ENCODE peak calls at places on chromosomes 4 and X, in four cellular contexts. One of them, this sample, is unnamed.

GRCh38 chr4:82402196-82402775 is 28.0 kb downstream of the HNRNPDL start:
- DNase-seq in hypothalamus: no peak
- DNase-seq in stimulated activated CD4-positive, alpha-beta T cell treated with anti-CD3 and anti-CD28 coated beads, TNF-alpha, amount 100 ng/mL, for 24 hours: no peak
- DNase-seq in substantia nigra: no peak
- DNase-seq in this sample: no peak

GRCh38 chr4:160129439-160129838 is 1026.6 kb downstream of the RAPGEF2 start:
- DNase-seq in hypothalamus: no peak
- DNase-seq in substantia nigra: no peak
- DNase-seq in stimulated activated CD4-positive, alpha-beta T cell treated with anti-CD3 and anti-CD28 coated beads, TNF-alpha, amount 100 ng/mL, for 24 hours: no peak
- DNase-seq in this sample: no peak

GRCh38 chrX:149845385-149845784 is 35.6 kb upstream of the MAGEA8 start:
- DNase-seq in substantia nigra: no peak
- DNase-seq in stimulated activated CD4-positive, alpha-beta T cell treated with anti-CD3 and anti-CD28 coated beads, TNF-alpha, amount 100 ng/mL, for 24 hours: no peak
- DNase-seq in hypothalamus: no peak
- DNase-seq in this sample: no peak

GRCh38 chr4:135098061-135098460 is 896.5 kb upstream of the PABPC4L start:
- DNase-seq in stimulated activated CD4-positive, alpha-beta T cell treated with anti-CD3 and anti-CD28 coated beads, TNF-alpha, amount 100 ng/mL, for 24 hours: no peak
- DNase-seq in hypothalamus: no peak
- DNase-seq in substantia nigra: no peak
- DNase-seq in this sample: no peak

GRCh38 chrX:50978920-50979660 is 68.6 kb downstream of the BMP15 start:
- DNase-seq in stimulated activated CD4-positive, alpha-beta T cell treated with anti-CD3 and anti-CD28 coated beads, TNF-alpha, amount 100 ng/mL, for 24 hours: no peak
- DNase-seq in substantia nigra: no peak
- DNase-seq in hypothalamus: no peak
- DNase-seq in this sample: no peak

GRCh38 chrX:150566734-150567182 is 1.7 kb upstream of the MTM1 start:
- DNase-seq in stimulated activated CD4-positive, alpha-beta T cell treated with anti-CD3 and anti-CD28 coated beads, TNF-alpha, amount 100 ng/mL, for 24 hours: no peak
- DNase-seq in hypothalamus: no peak
- DNase-seq in substantia nigra: no peak
- DNase-seq in this sample: no peak

GRCh38 chr4:174631901-174632758 is 109.8 kb upstream of the HPGD start:
- DNase-seq in substantia nigra: no peak
- DNase-seq in hypothalamus: no peak
- DNase-seq in stimulated activated CD4-positive, alpha-beta T cell treated with anti-CD3 and anti-CD28 coated beads, TNF-alpha, amount 100 ng/mL, for 24 hours: no peak
- DNase-seq in this sample: no peak

GRCh38 chrX:105701310-105702052 is 120.9 kb upstream of the NRK start:
- DNase-seq in hypothalamus: no peak
- DNase-seq in stimulated activated CD4-positive, alpha-beta T cell treated with anti-CD3 and anti-CD28 coated beads, TNF-alpha, amount 100 ng/mL, for 24 hours: no peak
- DNase-seq in substantia nigra: no peak
- DNase-seq in this sample: no peak

GRCh38 chrX:24148535-24149345 is 789 bp upstream of the ZFX start:
- DNase-seq in stimulated activated CD4-positive, alpha-beta T cell treated with anti-CD3 and anti-CD28 coated beads, TNF-alpha, amount 100 ng/mL, for 24 hours: no peak
- DNase-seq in substantia nigra: peak; percentile 71
- DNase-seq in hypothalamus: no peak
- DNase-seq in this sample: no peak

GRCh38 chr4:158729716-158730559 is 6.7 kb upstream of the PPID start:
- DNase-seq in substantia nigra: peak; percentile 58
- DNase-seq in hypothalamus: peak; percentile 4
- DNase-seq in stimulated activated CD4-positive, alpha-beta T cell treated with anti-CD3 and anti-CD28 coated beads, TNF-alpha, amount 100 ng/mL, for 24 hours: no peak
- DNase-seq in this sample: peak; percentile 63

GRCh38 chrX:126929071-126929470 is 109.5 kb downstream of the PRR32 start:
- DNase-seq in hypothalamus: no peak
- DNase-seq in substantia nigra: no peak
- DNase-seq in stimulated activated CD4-positive, alpha-beta T cell treated with anti-CD3 and anti-CD28 coated beads, TNF-alpha, amount 100 ng/mL, for 24 hours: no peak
- DNase-seq in this sample: no peak

GRCh38 chr4:54382623-54383022 is 153.5 kb downstream of the PDGFRA start:
- DNase-seq in substantia nigra: no peak
- DNase-seq in hypothalamus: no peak
- DNase-seq in stimulated activated CD4-positive, alpha-beta T cell treated with anti-CD3 and anti-CD28 coated beads, TNF-alpha, amount 100 ng/mL, for 24 hours: no peak
- DNase-seq in this sample: no peak

GRCh38 chr4:139242511-139243051 is 37.4 kb downstream of the MGARP start:
- DNase-seq in stimulated activated CD4-positive, alpha-beta T cell treated with anti-CD3 and anti-CD28 coated beads, TNF-alpha, amount 100 ng/mL, for 24 hours: no peak
- DNase-seq in substantia nigra: no peak
- DNase-seq in hypothalamus: no peak
- DNase-seq in this sample: no peak

GRCh38 chrX:53088136-53088974 is 5.6 kb upstream of the KANTR start:
- DNase-seq in stimulated activated CD4-positive, alpha-beta T cell treated with anti-CD3 and anti-CD28 coated beads, TNF-alpha, amount 100 ng/mL, for 24 hours: peak; percentile 64
- DNase-seq in substantia nigra: peak; percentile 32
- DNase-seq in hypothalamus: peak; percentile 17
- DNase-seq in this sample: peak; percentile 22

GRCh38 chrX:119226431-119226830 is 9.7 kb upstream of the PGRMC1 start:
- DNase-seq in stimulated activated CD4-positive, alpha-beta T cell treated with anti-CD3 and anti-CD28 coated beads, TNF-alpha, amount 100 ng/mL, for 24 hours: no peak
- DNase-seq in hypothalamus: no peak
- DNase-seq in substantia nigra: no peak
- DNase-seq in this sample: no peak

GRCh38 chrX:69297521-69297920 is 132.3 kb upstream of the PJA1 start:
- DNase-seq in hypothalamus: no peak
- DNase-seq in stimulated activated CD4-positive, alpha-beta T cell treated with anti-CD3 and anti-CD28 coated beads, TNF-alpha, amount 100 ng/mL, for 24 hours: no peak
- DNase-seq in substantia nigra: no peak
- DNase-seq in this sample: no peak

GRCh38 chr4:153676491-153676890 is 7.6 kb upstream of the TLR2 start:
- DNase-seq in stimulated activated CD4-positive, alpha-beta T cell treated with anti-CD3 and anti-CD28 coated beads, TNF-alpha, amount 100 ng/mL, for 24 hours: no peak
- DNase-seq in hypothalamus: no peak
- DNase-seq in substantia nigra: no peak
- DNase-seq in this sample: no peak

GRCh38 chrX:100216083-100216482 is 194.0 kb downstream of the PCDH19 start:
- DNase-seq in stimulated activated CD4-positive, alpha-beta T cell treated with anti-CD3 and anti-CD28 coated beads, TNF-alpha, amount 100 ng/mL, for 24 hours: no peak
- DNase-seq in substantia nigra: no peak
- DNase-seq in hypothalamus: no peak
- DNase-seq in this sample: no peak

GRCh38 chrX:19846995-19847790 is 40.2 kb downstream of the SH3KBP1 start:
- DNase-seq in hypothalamus: no peak
- DNase-seq in stimulated activated CD4-positive, alpha-beta T cell treated with anti-CD3 and anti-CD28 coated beads, TNF-alpha, amount 100 ng/mL, for 24 hours: no peak
- DNase-seq in substantia nigra: no peak
- DNase-seq in this sample: no peak

GRCh38 chrX:71545364-71545763 is 12.5 kb downstream of the OGT start:
- DNase-seq in stimulated activated CD4-positive, alpha-beta T cell treated with anti-CD3 and anti-CD28 coated beads, TNF-alpha, amount 100 ng/mL, for 24 hours: no peak
- DNase-seq in hypothalamus: no peak
- DNase-seq in substantia nigra: no peak
- DNase-seq in this sample: no peak

GRCh38 chrX:120380699-120381098 is 18.8 kb downstream of the ATP1B4 start:
- DNase-seq in stimulated activated CD4-positive, alpha-beta T cell treated with anti-CD3 and anti-CD28 coated beads, TNF-alpha, amount 100 ng/mL, for 24 hours: no peak
- DNase-seq in hypothalamus: no peak
- DNase-seq in substantia nigra: no peak
- DNase-seq in this sample: no peak

GRCh38 chr4:4574792-4575191 is 32.9 kb upstream of the STX18 start:
- DNase-seq in stimulated activated CD4-positive, alpha-beta T cell treated with anti-CD3 and anti-CD28 coated beads, TNF-alpha, amount 100 ng/mL, for 24 hours: no peak
- DNase-seq in substantia nigra: peak; percentile 5
- DNase-seq in hypothalamus: no peak
- DNase-seq in this sample: peak; percentile 16

GRCh38 chr4:11397146-11397545 is 31.5 kb downstream of the HS3ST1 start:
- DNase-seq in substantia nigra: no peak
- DNase-seq in hypothalamus: no peak
- DNase-seq in stimulated activated CD4-positive, alpha-beta T cell treated with anti-CD3 and anti-CD28 coated beads, TNF-alpha, amount 100 ng/mL, for 24 hours: no peak
- DNase-seq in this sample: no peak

GRCh38 chr4:131509521-131509920 is 1639.6 kb upstream of the PCDH10 start:
- DNase-seq in hypothalamus: no peak
- DNase-seq in stimulated activated CD4-positive, alpha-beta T cell treated with anti-CD3 and anti-CD28 coated beads, TNF-alpha, amount 100 ng/mL, for 24 hours: no peak
- DNase-seq in substantia nigra: no peak
- DNase-seq in this sample: no peak

GRCh38 chr4:104811727-104812126 is 317.0 kb upstream of the CXXC4 start:
- DNase-seq in substantia nigra: no peak
- DNase-seq in hypothalamus: no peak
- DNase-seq in stimulated activated CD4-positive, alpha-beta T cell treated with anti-CD3 and anti-CD28 coated beads, TNF-alpha, amount 100 ng/mL, for 24 hours: no peak
- DNase-seq in this sample: no peak

GRCh38 chr4:112515278-112516075 is 503 bp downstream of the NEUROG2 start:
- DNase-seq in stimulated activated CD4-positive, alpha-beta T cell treated with anti-CD3 and anti-CD28 coated beads, TNF-alpha, amount 100 ng/mL, for 24 hours: no peak
- DNase-seq in hypothalamus: no peak
- DNase-seq in substantia nigra: no peak
- DNase-seq in this sample: no peak

GRCh38 chrX:53678667-53679066 is 7.9 kb downstream of the HUWE1 start:
- DNase-seq in stimulated activated CD4-positive, alpha-beta T cell treated with anti-CD3 and anti-CD28 coated beads, TNF-alpha, amount 100 ng/mL, for 24 hours: no peak
- DNase-seq in hypothalamus: no peak
- DNase-seq in substantia nigra: no peak
- DNase-seq in this sample: no peak

GRCh38 chrX:126237524-126237923 is 71.4 kb upstream of the DCAF12L2 start:
- DNase-seq in stimulated activated CD4-positive, alpha-beta T cell treated with anti-CD3 and anti-CD28 coated beads, TNF-alpha, amount 100 ng/mL, for 24 hours: no peak
- DNase-seq in hypothalamus: no peak
- DNase-seq in substantia nigra: no peak
- DNase-seq in this sample: no peak

GRCh38 chr4:109803924-109804571 is 2.2 kb upstream of the CFI start:
- DNase-seq in stimulated activated CD4-positive, alpha-beta T cell treated with anti-CD3 and anti-CD28 coated beads, TNF-alpha, amount 100 ng/mL, for 24 hours: no peak
- DNase-seq in hypothalamus: no peak
- DNase-seq in substantia nigra: no peak
- DNase-seq in this sample: no peak

GRCh38 chr4:119696963-119697362 is 68.4 kb upstream of the PDE5A start:
- DNase-seq in stimulated activated CD4-positive, alpha-beta T cell treated with anti-CD3 and anti-CD28 coated beads, TNF-alpha, amount 100 ng/mL, for 24 hours: no peak
- DNase-seq in hypothalamus: no peak
- DNase-seq in substantia nigra: no peak
- DNase-seq in this sample: no peak

GRCh38 chr4:119478446-119479179 is 150.0 kb downstream of the PDE5A start:
- DNase-seq in hypothalamus: no peak
- DNase-seq in stimulated activated CD4-positive, alpha-beta T cell treated with anti-CD3 and anti-CD28 coated beads, TNF-alpha, amount 100 ng/mL, for 24 hours: no peak
- DNase-seq in substantia nigra: no peak
- DNase-seq in this sample: no peak

GRCh38 chr4:153464068-153464467 is 2.1 kb upstream of the TMEM131L start:
- DNase-seq in stimulated activated CD4-positive, alpha-beta T cell treated with anti-CD3 and anti-CD28 coated beads, TNF-alpha, amount 100 ng/mL, for 24 hours: no peak
- DNase-seq in substantia nigra: no peak
- DNase-seq in hypothalamus: no peak
- DNase-seq in this sample: no peak

GRCh38 chrX:108584617-108585211 is 145.1 kb downstream of the COL4A5 start:
- DNase-seq in hypothalamus: no peak
- DNase-seq in stimulated activated CD4-positive, alpha-beta T cell treated with anti-CD3 and anti-CD28 coated beads, TNF-alpha, amount 100 ng/mL, for 24 hours: no peak
- DNase-seq in substantia nigra: peak; percentile 31
- DNase-seq in this sample: no peak

GRCh38 chrX:134631404-134632346 is 26.6 kb downstream of the PLAC1 start:
- DNase-seq in stimulated activated CD4-positive, alpha-beta T cell treated with anti-CD3 and anti-CD28 coated beads, TNF-alpha, amount 100 ng/mL, for 24 hours: no peak
- DNase-seq in hypothalamus: no peak
- DNase-seq in substantia nigra: no peak
- DNase-seq in this sample: no peak

GRCh38 chr4:16224264-16224663 is 2.0 kb downstream of the TAPT1 start:
- DNase-seq in stimulated activated CD4-positive, alpha-beta T cell treated with anti-CD3 and anti-CD28 coated beads, TNF-alpha, amount 100 ng/mL, for 24 hours: no peak
- DNase-seq in hypothalamus: no peak
- DNase-seq in substantia nigra: no peak
- DNase-seq in this sample: no peak

GRCh38 chrX:33607042-33607595 is 395.8 kb upstream of the DMD start:
- DNase-seq in hypothalamus: no peak
- DNase-seq in stimulated activated CD4-positive, alpha-beta T cell treated with anti-CD3 and anti-CD28 coated beads, TNF-alpha, amount 100 ng/mL, for 24 hours: no peak
- DNase-seq in substantia nigra: no peak
- DNase-seq in this sample: no peak

GRCh38 chr4:16875487-16875886 is 23.0 kb downstream of the LDB2 start:
- DNase-seq in hypothalamus: no peak
- DNase-seq in stimulated activated CD4-positive, alpha-beta T cell treated with anti-CD3 and anti-CD28 coated beads, TNF-alpha, amount 100 ng/mL, for 24 hours: no peak
- DNase-seq in substantia nigra: no peak
- DNase-seq in this sample: no peak